ENCODE peak calls at places on chromosome 9, in five cellular contexts. M, Z, D, P and E are unnamed samples.
A peak's percentile ranks its signal among the peaks of the same experiment; 100 is the strongest.

GRCh38 chr9:125758986-125759811 is 12.0 kb downstream of the PBX3 start:
- DNase-seq in D (no peak), M (no peak), P (no peak), Z (no peak), E (no peak)

GRCh38 chr9:137589441-137590122 is 730 bp downstream of the ZMYND19 start:
- DNase-seq in Z (no peak), P (no peak), M (no peak), D (peak; percentile 26), E (peak; percentile 40)

GRCh38 chr9:128325629-128326028 is 3.0 kb downstream of the COQ4 start:
- DNase-seq in D (no peak), M (no peak), Z (no peak), P (no peak), E (no peak)

GRCh38 chr9:1008256-1008655 is 31.8 kb downstream of the DMRT3 start:
- DNase-seq in Z (no peak), P (no peak), M (no peak), D (no peak), E (no peak)

GRCh38 chr9:115369322-115369957 is 251.5 kb upstream of the TNC start:
- DNase-seq in D (no peak), M (no peak), Z (peak; percentile 90), P (no peak), E (no peak)

GRCh38 chr9:128106940-128107259 is 20.6 kb downstream of the PTGES2 start:
- DNase-seq in Z (no peak), P (no peak), D (no peak), M (no peak), E (no peak)

GRCh38 chr9:105244996-105245719 is 707 bp downstream of the SLC44A1 start:
- DNase-seq in D (peak; percentile 69), Z (no peak), M (peak; percentile 68), P (peak; percentile 45), E (peak; percentile 67)

GRCh38 chr9:63817622-63818518 is 1467.1 kb downstream of the FOXD4L5 start:
- DNase-seq in Z (no peak), D (peak; percentile 74), P (peak; percentile 93), M (peak; percentile 33), E (peak; percentile 86)

GRCh38 chr9:136087741-136088480 is 7.2 kb downstream of the NACC2 start:
- DNase-seq in Z (no peak), P (no peak), M (no peak), D (no peak), E (no peak)

GRCh38 chr9:107541523-107541922 is 52.0 kb upstream of the KLF4 start:
- DNase-seq in P (peak; percentile 14), D (peak; percentile 19), Z (no peak), M (no peak), E (peak; percentile 78)

GRCh38 chr9:36598281-36598680 is 25.6 kb downstream of the MELK start:
- DNase-seq in Z (no peak), D (no peak), P (no peak), M (no peak), E (no peak)

GRCh38 chr9:36592801-36593583 is 20.3 kb downstream of the MELK start:
- DNase-seq in M (no peak), Z (no peak), D (no peak), P (no peak), E (no peak)

GRCh38 chr9:36603006-36603405 is 30.3 kb downstream of the MELK start:
- DNase-seq in P (no peak), D (no peak), Z (no peak), M (no peak), E (peak; percentile 62)

GRCh38 chr9:36594228-36594627 is 21.5 kb downstream of the MELK start:
- DNase-seq in P (no peak), Z (no peak), M (no peak), D (no peak), E (no peak)

GRCh38 chr9:36597412-36598178 is 24.9 kb downstream of the MELK start:
- DNase-seq in M (peak; percentile 10), Z (peak; percentile 58), D (no peak), P (no peak), E (peak; percentile 42)
- TF ChIP-seq CTCF in M (peak; percentile 72), Z (peak; percentile 87), D (peak; percentile 54), P (peak; percentile 63), E (peak; percentile 43)

GRCh38 chr9:91817106-91817492 is 132.9 kb downstream of the ROR2 start:
- DNase-seq in D (no peak), M (no peak), P (no peak), Z (no peak), E (no peak)

GRCh38 chr9:91818647-91819403 is 131.2 kb downstream of the ROR2 start:
- DNase-seq in Z (no peak), M (no peak), D (no peak), P (no peak), E (no peak)

GRCh38 chr9:91817493-91818225 is 132.4 kb downstream of the ROR2 start:
- DNase-seq in Z (peak; percentile 69), D (no peak), M (peak; percentile 52), P (no peak), E (no peak)

GRCh38 chr9:91816356-91816755 is 133.7 kb downstream of the ROR2 start:
- DNase-seq in Z (no peak), D (no peak), P (no peak), M (no peak), E (no peak)

DNA sequence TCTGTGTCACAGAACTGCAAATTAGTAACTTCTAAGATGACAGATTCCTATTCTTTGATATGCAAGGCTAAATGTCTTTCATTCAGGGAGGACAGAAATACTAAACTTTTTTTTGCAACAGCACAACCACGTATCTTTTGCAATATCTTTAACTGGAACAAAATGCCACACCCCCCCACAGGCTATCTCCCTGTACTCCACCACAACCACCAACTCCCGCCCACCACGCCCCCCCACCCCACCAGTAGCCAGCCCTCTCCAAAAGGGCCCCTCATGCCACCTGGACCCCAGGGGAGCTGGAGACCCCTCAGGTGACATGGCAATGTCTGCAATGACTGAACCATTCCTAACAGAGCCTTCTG is 131.8 kb downstream of the ROR2 start:
- DNase-seq in P (no peak), M (no peak), Z (no peak), D (no peak), E (no peak)
- H3K4me3 ChIP-seq in P (no peak overlapping the region), M (no peak overlapping the region), Z (no peak overlapping the region), D (no peak overlapping the region), E (no peak overlapping the region)

GRCh38 chr9:77177143-77177893 is at the start of gene VPS13A:
- DNase-seq in Z (peak; percentile 79), P (peak; percentile 97), D (peak; percentile 94), M (peak; percentile 99), E (peak; percentile 96)
- TF ChIP-seq CTCF in Z (peak; percentile 10), P (peak; percentile 34), D (peak; percentile 32), M (peak; percentile 30), E (peak; percentile 28)

GRCh38 chr9:134333234-134333873 is 7.1 kb downstream of the RXRA start:
- DNase-seq in P (no peak), M (peak; percentile 88), D (no peak), Z (no peak), E (no peak)

GRCh38 chr9:134332266-134332665 is 6.0 kb downstream of the RXRA start:
- DNase-seq in Z (no peak), P (no peak), M (peak; percentile 62), D (no peak), E (no peak)

GRCh38 chr9:134331186-134332025 is 5.2 kb downstream of the RXRA start:
- DNase-seq in Z (no peak), P (no peak), D (no peak), M (no peak), E (no peak)

GRCh38 chr9:134333874-134334581 is 7.8 kb downstream of the RXRA start:
- DNase-seq in P (no peak), Z (no peak), D (no peak), M (no peak), E (no peak)

GRCh38 chr9:134332841-134333233 is 6.6 kb downstream of the RXRA start:
- DNase-seq in M (no peak), Z (no peak), P (no peak), D (no peak), E (no peak)
- H3K4me3 ChIP-seq in M (no peak overlapping the region), Z (no peak overlapping the region), P (no peak overlapping the region), D (no peak overlapping the region), E (no peak overlapping the region)

GRCh38 chr9:9912459-9912858 is 700.3 kb downstream of the PTPRD start:
- DNase-seq in D (peak; percentile 56), P (no peak), M (no peak), Z (no peak), E (no peak)
- TF ChIP-seq CTCF in D (peak; percentile 70), P (peak; percentile 39), M (peak; percentile 33), Z (peak; percentile 56), E (peak; percentile 18)